ENCODE peak calls at places on chromosomes 13 and 19, in four cellular contexts. B, O, F and L are unnamed samples.

GRCh38 chr19:47446534-47447469 is 24.9 kb downstream of the SLC8A2 start:
- DNase-seq in B (peak), O (peak), F (no peak), L (peak)

GRCh38 chr13:33649212-33649917 is 168.6 kb upstream of the RFC3 start:
- DNase-seq in B (no peak), O (no peak), F (no peak), L (no peak)

GRCh38 chr19:46634045-46634655 is 1.9 kb downstream of the GNG8 start:
- DNase-seq in B (peak), O (peak), F (no peak), L (peak)

GRCh38 chr19:42253245-42254082 is 1.5 kb downstream of the ERF start:
- DNase-seq in B (peak), O (peak), F (no peak), L (peak)

GRCh38 chr13:113013878-113014751 is 45.1 kb downstream of the MCF2L start:
- DNase-seq in B (no peak), O (no peak), F (no peak), L (no peak)

GRCh38 chr13:110506859-110507566 is 54.5 kb downstream of the RAB20 start:
- DNase-seq in B (no peak), O (peak), F (no peak), L (no peak)

GRCh38 chr13:101512650-101513049 is 60.2 kb downstream of the ITGBL1 start:
- DNase-seq in B (no peak), O (no peak), F (no peak), L (no peak)

GRCh38 chr19:45177817-45178261 is at the start of gene TRAPPC6A:
- DNase-seq in B (no peak), O (no peak), F (no peak), L (no peak)

GRCh38 chr13:49782784-49783183 is 9.7 kb downstream of the KPNA3 start:
- DNase-seq in B (no peak), O (no peak), F (no peak), L (no peak)

GRCh38 chr13:26968431-26969335 is 202.9 kb downstream of the USP12 start:
- DNase-seq in B (no peak), O (no peak), F (no peak), L (no peak)

GRCh38 chr19:40565355-40565754 is 11.3 kb upstream of the SHKBP1 start:
- DNase-seq in B (no peak), O (no peak), F (no peak), L (no peak)

GRCh38 chr19:39078436-39079200 is 5.5 kb upstream of the ACP7 start:
- DNase-seq in B (no peak), O (no peak), F (no peak), L (no peak)

GRCh38 chr13:24050292-24050711 is 110.2 kb upstream of the SPATA13 start:
- DNase-seq in B (no peak), O (no peak), F (no peak), L (no peak)

GRCh38 chr19:46599716-46600392 is 1.3 kb upstream of the CALM3 start:
- DNase-seq in B (no peak), O (no peak), F (no peak), L (peak)

GRCh38 chr19:2261438-2262172 is 5.4 kb upstream of the JSRP1 start:
- DNase-seq in B (peak), O (peak), F (no peak), L (peak)

GRCh38 chr13:113410472-113411201 is 42.7 kb downstream of the ADPRHL1 start:
- DNase-seq in B (no peak), O (no peak), F (no peak), L (no peak)

GRCh38 chr19:11617207-11618062 is 20.2 kb downstream of the ZNF627 start:
- DNase-seq in B (no peak), O (no peak), F (no peak), L (no peak)

GRCh38 chr19:17209126-17210036 is 5.8 kb upstream of the USE1 start:
- DNase-seq in B (peak), O (peak), F (no peak), L (peak)

GRCh38 chr19:15962319-15962718 is 13.5 kb downstream of the OR10H4 start:
- DNase-seq in B (no peak), O (peak), F (no peak), L (no peak)

GRCh38 chr13:113976711-113977684 is 3.1 kb upstream of the C13orf46 start:
- DNase-seq in B (no peak), O (no peak), F (no peak), L (no peak)

GRCh38 chr13:27472941-27473340 is 22.6 kb upstream of the MTIF3 start:
- DNase-seq in B (no peak), O (no peak), F (no peak), L (no peak)

GRCh38 chr13:105452895-105453294 is 1082.6 kb downstream of the EFNB2 start:
- DNase-seq in B (no peak), O (peak), F (no peak), L (no peak)

DNA sequence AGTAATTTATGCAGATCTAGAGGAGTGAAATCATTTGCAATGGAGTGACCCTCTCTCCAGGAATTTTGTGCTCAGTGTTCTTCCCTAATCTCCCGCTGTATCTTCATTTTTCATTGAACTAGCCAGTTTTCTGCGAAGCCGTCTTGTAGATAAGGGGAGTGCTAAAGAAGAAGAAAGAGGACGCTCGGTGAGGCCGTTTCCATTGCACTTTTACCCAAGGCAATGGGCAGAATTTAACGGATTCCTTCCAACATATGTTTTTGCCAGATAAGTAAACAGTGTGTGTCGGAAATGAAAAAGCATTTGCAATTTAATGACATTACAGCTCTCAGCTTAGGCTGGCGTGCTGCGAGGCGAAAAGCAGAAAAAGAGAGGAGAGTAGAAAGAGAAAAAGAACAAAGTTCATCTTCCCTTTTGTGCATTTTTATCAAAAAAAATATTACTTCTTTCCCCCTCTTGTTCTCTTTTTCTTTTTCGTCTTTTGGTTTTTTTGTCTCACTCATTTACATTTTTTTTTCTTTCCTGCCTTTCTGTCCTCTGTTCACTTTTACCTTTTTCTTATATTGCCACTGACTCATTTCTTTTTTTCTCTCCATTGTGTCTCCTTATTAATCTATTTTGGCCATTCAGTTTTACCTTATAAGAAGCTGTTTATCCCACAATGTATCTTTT is 49.9 kb downstream of the SOX21 start:
- DNase-seq in B (no peak), O (peak), F (no peak), L (peak)
- TF ChIP-seq NRF1 in B (no peak), O (no peak), F (no peak), L (no peak)

DNA sequence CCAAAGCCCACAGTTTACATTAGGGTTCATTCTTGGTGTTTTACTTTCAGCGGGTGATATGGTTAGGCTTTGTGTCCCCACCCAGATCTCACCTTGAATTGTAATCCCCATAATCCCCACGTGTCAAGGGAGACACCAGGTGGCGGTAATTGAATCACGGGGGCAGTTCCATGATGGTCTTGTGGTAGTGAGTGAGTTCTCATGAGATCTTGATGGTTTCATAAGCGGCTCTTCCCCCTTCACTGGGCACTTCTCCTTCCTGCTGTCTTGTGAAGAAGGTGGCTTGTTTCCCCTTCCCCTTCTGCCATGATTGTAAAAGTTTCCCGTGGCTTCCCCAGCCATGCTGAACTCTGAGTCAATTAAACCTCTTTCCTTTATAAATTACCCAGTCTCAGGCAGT is 12.0 kb downstream of the FPR2 start:
- DNase-seq in B (no peak), O (no peak), F (no peak), L (no peak)
- TF ChIP-seq NRF1 in B (no peak), O (no peak), F (no peak), L (no peak)

GRCh38 chr19:51108805-51109146 is 567 bp upstream of the CTU1 start:
- DNase-seq in B (no peak), O (no peak), F (no peak), L (no peak)
- TF ChIP-seq NRF1 in B (no peak), O (no peak), F (no peak), L (no peak)

DNA sequence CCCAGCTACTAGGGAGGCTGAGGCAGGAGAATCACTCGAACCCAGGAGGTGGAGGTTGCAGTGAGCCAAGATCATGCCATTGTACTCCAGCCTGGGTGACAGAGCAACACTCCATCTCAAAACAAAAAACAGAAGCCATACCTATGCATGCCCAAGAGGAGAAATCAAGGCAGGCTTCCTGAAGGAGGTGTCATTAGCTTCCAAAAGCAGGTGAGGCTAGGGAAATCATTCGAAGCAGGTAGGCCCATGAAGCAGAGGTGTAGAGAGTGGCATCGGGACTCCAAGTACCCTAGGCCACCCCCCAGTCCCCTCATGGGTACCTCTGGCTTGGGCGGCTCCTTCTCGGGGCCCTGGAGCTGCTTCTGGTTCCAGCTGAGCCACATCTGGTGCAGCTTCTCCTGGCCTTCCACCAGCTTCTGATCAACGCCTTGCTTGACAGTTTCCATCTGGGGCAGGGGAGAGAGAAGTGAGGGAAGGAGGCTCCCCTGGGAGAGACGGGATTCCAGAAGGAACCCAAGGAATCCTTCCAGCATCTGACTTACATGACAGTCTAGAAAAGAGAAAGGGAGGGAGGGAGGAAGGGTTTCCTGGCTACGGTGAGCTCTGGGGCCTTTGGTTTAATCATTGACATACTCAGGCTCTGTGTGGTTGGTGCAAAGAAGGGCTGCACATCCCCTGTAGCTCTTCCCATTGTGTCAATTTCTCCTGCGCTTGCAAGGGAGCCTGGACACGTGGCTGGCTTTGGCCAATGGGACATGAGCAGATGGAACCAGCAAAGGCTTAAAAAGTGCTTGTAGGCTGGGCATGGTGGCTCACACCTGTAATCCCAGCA is 13.1 kb upstream of the TICAM1 start:
- DNase-seq in B (no peak), O (no peak), F (no peak), L (no peak)
- TF ChIP-seq NRF1 in B (no peak), O (no peak), F (no peak), L (no peak)